ENCODE peak calls at places on chromosomes 11 and 22, in five cellular contexts. U is NCI-H345, O is mesothelial cell of epicardium, W is nucleus accumbens, M is progenitor cell of endocrine pancreas. R is an unnamed sample.

GRCh38 chr11:73551697-73552096 is 46.2 kb downstream of the FAM168A start:
- DNase-seq in W (no peak), M (no peak), O (no peak), U (no peak), R (no peak)

GRCh38 chr11:111937859-111938258 is 716 bp downstream of the DIXDC1 start:
- DNase-seq in M (no peak), O (no peak), W (no peak), U (no peak), R (no peak)

GRCh38 chr11:75966546-75967287 is 151.7 kb downstream of the UVRAG start:
- DNase-seq in O (no peak), M (no peak), W (no peak), U (no peak), R (no peak)

GRCh38 chr11:69941546-69942332 is 122.5 kb upstream of the FGF3 start:
- DNase-seq in W (no peak), U (no peak), O (no peak), M (no peak), R (no peak)

GRCh38 chr11:75557649-75558494 is 4.2 kb upstream of the SERPINH1 start:
- DNase-seq in U (no peak), W (no peak), O (no peak), M (no peak), R (no peak)

GRCh38 chr11:78313898-78314297 is 103.7 kb downstream of the GAB2 start:
- DNase-seq in M (no peak), U (no peak), W (no peak), O (no peak), R (no peak)

GRCh38 chr11:35381720-35382322 is 37.5 kb downstream of the SLC1A2 start:
- DNase-seq in W (no peak), U (no peak), O (no peak), M (no peak), R (no peak)

GRCh38 chr11:100830295-100830694 is 143.2 kb downstream of the ARHGAP42 start:
- DNase-seq in M (no peak), W (no peak), O (no peak), U (peak), R (peak)

GRCh38 chr22:32823024-32823730 is 21.7 kb downstream of the TIMP3 start:
- DNase-seq in U (no peak), M (peak), W (no peak), O (no peak), R (no peak)

GRCh38 chr11:62857541-62857982 is 18.2 kb upstream of the WDR74 start:
- DNase-seq in M (no peak), W (no peak), U (no peak), O (no peak), R (no peak)

GRCh38 chr11:64934765-64935633 is 694 bp downstream of the GPHA2 start:
- DNase-seq in M (no peak), O (no peak), W (no peak), U (no peak), R (no peak)

GRCh38 chr11:116888884-116889549 is 51.6 kb upstream of the APOA1 start:
- DNase-seq in U (no peak), O (no peak), M (no peak), W (no peak), R (no peak)

GRCh38 chr11:1390603-1391164 is 950 bp downstream of the BRSK2 start:
- DNase-seq in O (no peak), W (peak), M (peak), U (no peak), R (no peak)

GRCh38 chr11:44223261-44223660 is 86.7 kb downstream of the ALX4 start:
- DNase-seq in M (no peak), O (no peak), W (no peak), U (no peak), R (no peak)

GRCh38 chr22:18023509-18024275 is 669 bp downstream of the MICAL3 start:
- DNase-seq in O (peak), M (peak), U (peak), W (peak), R (peak)

GRCh38 chr11:40280161-40281054 is 1179.0 kb downstream of the LRRC4C start:
- DNase-seq in M (no peak), W (peak), U (no peak), O (no peak), R (no peak)

GRCh38 chr11:66323684-66324083 is 6.8 kb upstream of the CD248 start:
- DNase-seq in O (no peak), M (no peak), W (no peak), U (no peak), R (no peak)

GRCh38 chr22:31148953-31149627 is 8.8 kb upstream of the PLA2G3 start:
- DNase-seq in W (peak), M (peak), U (peak), O (peak), R (peak)

GRCh38 chr11:82767123-82767522 is 33.5 kb upstream of the FAM181B start:
- DNase-seq in M (no peak), O (no peak), W (no peak), U (no peak), R (no peak)

GRCh38 chr22:22578702-22579424 is 19.8 kb upstream of the PRAME start:
- DNase-seq in U (no peak), W (no peak), M (no peak), O (no peak), R (no peak)

GRCh38 chr22:26735019-26735409 is 77.6 kb downstream of the MIAT start:
- DNase-seq in U (no peak), M (no peak), O (no peak), W (no peak), R (no peak)

GRCh38 chr11:87301785-87302540 is 264.2 kb downstream of the TMEM135 start:
- DNase-seq in M (no peak), U (no peak), O (no peak), W (no peak), R (no peak)

GRCh38 chr11:103920449-103920848 is 116.0 kb upstream of the DDI1 start:
- DNase-seq in O (no peak), W (no peak), M (no peak), U (no peak), R (no peak)

GRCh38 chr22:31161386-31161785 is 1.4 kb downstream of the RNF185 start:
- DNase-seq in W (no peak), O (no peak), U (no peak), M (no peak), R (no peak)

GRCh38 chr11:16713594-16713993 is 24.9 kb upstream of the C11orf58 start:
- DNase-seq in W (no peak), M (no peak), O (no peak), U (no peak), R (no peak)

GRCh38 chr11:65485820-65486219 is 13.0 kb upstream of the MALAT1 start:
- DNase-seq in O (no peak), U (no peak), M (no peak), W (no peak), R (no peak)

GRCh38 chr22:49323751-49324415 is 503.8 kb downstream of the BRD1 start:
- DNase-seq in U (no peak), M (peak), W (no peak), O (peak), R (no peak)

GRCh38 chr22:24592846-24593809 is at the start of gene LRRC75B:
- DNase-seq in M (peak), O (peak), W (no peak), U (peak), R (no peak)

R was measured in NCI-H1436.